ENCODE peak calls at places on chromosomes 16 and 17, in five cellular contexts. Q, S, R, M and K are unnamed samples.

GRCh38 chr17:73307130-73307529 is 4.7 kb downstream of the CDC42EP4 start:
- DNase-seq in Q (no peak), S (no peak), R (no peak), M (no peak), K (no peak)

GRCh38 chr16:82067042-82067809 is 32.2 kb downstream of the HSD17B2 start:
- DNase-seq in Q (no peak), S (no peak), R (no peak), M (no peak), K (no peak)

GRCh38 chr17:72654746-72655145 is 437.7 kb downstream of the SLC39A11 start:
- DNase-seq in Q (no peak), S (no peak), R (no peak), M (no peak), K (no peak)

GRCh38 chr17:66375121-66375520 is 72.7 kb downstream of the PRKCA start:
- DNase-seq in Q (no peak), S (no peak), R (no peak), M (no peak), K (no peak)

GRCh38 chr16:85611455-85612190 is 1.5 kb upstream of the GSE1 start:
- DNase-seq in Q (peak; percentile 83), S (peak; percentile 67), R (peak; percentile 64), M (peak; percentile 39), K (peak; percentile 76)

GRCh38 chr17:28230011-28230410 is 89.0 kb upstream of the TMEM97 start:
- DNase-seq in Q (no peak), S (no peak), R (no peak), M (no peak), K (no peak)

GRCh38 chr17:47949951-47950350 is 7.7 kb downstream of the PRR15L start:
- DNase-seq in Q (no peak), S (no peak), R (no peak), M (no peak), K (no peak)

GRCh38 chr17:66514227-66514806 is 211.9 kb downstream of the PRKCA start:
- DNase-seq in Q (no peak), S (no peak), R (no peak), M (no peak), K (no peak)

GRCh38 chr16:27228621-27229501 is 25.5 kb downstream of the KDM8 start:
- DNase-seq in Q (peak; percentile 94), S (no peak), R (no peak), M (no peak), K (no peak)

GRCh38 chr17:76781056-76781982 is 43.4 kb downstream of the MFSD11 start:
- DNase-seq in Q (no peak), S (no peak), R (no peak), M (no peak), K (no peak)

GRCh38 chr17:71114911-71115668 is 945.8 kb downstream of the KCNJ2 start:
- DNase-seq in Q (no peak), S (no peak), R (no peak), M (no peak), K (no peak)

GRCh38 chr16:28572659-28573510 is 19.2 kb downstream of the SGF29 start:
- DNase-seq in Q (no peak), S (no peak), R (no peak), M (no peak), K (no peak)

GRCh38 chr16:70370924-70371323 is 24.2 kb downstream of the DDX19A start:
- DNase-seq in Q (no peak), S (no peak), R (no peak), M (no peak), K (no peak)

GRCh38 chr16:11507991-11508390 is 78.7 kb downstream of the LITAF start:
- DNase-seq in Q (no peak), S (no peak), R (no peak), M (no peak), K (no peak)

GRCh38 chr16:67727521-67728485 is 8.7 kb upstream of the GFOD2 start:
- DNase-seq in Q (no peak), S (no peak), R (no peak), M (no peak), K (no peak)

GRCh38 chr17:17855334-17855725 is 18.5 kb upstream of the SREBF1 start:
- DNase-seq in Q (no peak), S (no peak), R (no peak), M (no peak), K (no peak)

GRCh38 chr17:44315760-44316731 is 7.6 kb downstream of the RUNDC3A start:
- DNase-seq in Q (no peak), S (no peak), R (no peak), M (no peak), K (no peak)

GRCh38 chr17:6413073-6413472 is 21.8 kb downstream of the AIPL1 start:
- DNase-seq in Q (no peak), S (no peak), R (peak; percentile 44), M (no peak), K (peak; percentile 50)

GRCh38 chr17:9912146-9913099 is 7.4 kb upstream of the RCVRN start:
- DNase-seq in Q (no peak), S (no peak), R (no peak), M (no peak), K (no peak)

GRCh38 chr17:13609953-13610352 is 8.2 kb upstream of the HS3ST3A1 start:
- DNase-seq in Q (no peak), S (no peak), R (no peak), M (no peak), K (no peak)

GRCh38 chr17:2259769-2260536 is 43.6 kb downstream of the SMG6 start:
- DNase-seq in Q (no peak), S (no peak), R (no peak), M (peak; percentile 73), K (no peak)

GRCh38 chr16:19991614-19992013 is 82.1 kb downstream of the GPR139 start:
- DNase-seq in Q (peak; percentile 18), S (no peak), R (no peak), M (no peak), K (peak; percentile 4)

GRCh38 chr16:87556941-87557459 is 45.3 kb upstream of the JPH3 start:
- DNase-seq in Q (no peak), S (no peak), R (no peak), M (no peak), K (no peak)

GRCh38 chr17:10046259-10046658 is 141.2 kb upstream of the RCVRN start:
- DNase-seq in Q (no peak), S (no peak), R (no peak), M (no peak), K (no peak)

GRCh38 chr17:15238064-15238463 is 27.1 kb downstream of the PMP22 start:
- DNase-seq in Q (no peak), S (no peak), R (no peak), M (no peak), K (no peak)

GRCh38 chr16:2884041-2884451 is 1.0 kb downstream of the FLYWCH2 start:
- DNase-seq in Q (no peak), S (no peak), R (no peak), M (no peak), K (peak; percentile 56)